ENCODE peak calls at places on chromosomes 4 and X, in eight cellular contexts. O is suprapubic skin; S is tibial artery; X is neuronal stem cell; H is mammary epithelial cell; W is CD8-positive, alpha-beta memory T cell; N is right cardiac atrium; I is fibroblast of lung. C is an unnamed sample.
A peak's percentile ranks its signal among the peaks of the same experiment; 100 is the strongest.

GRCh38 chr4:26330186-26330787 is 9.5 kb downstream of the RBPJ start:
- DNase-seq in S (no peak), W (no peak), O (no peak), H (peak; percentile 34), I (peak; percentile 73), N (no peak), X (no peak), C (no peak)

GRCh38 chrX:12076046-12076445 is 62.2 kb upstream of the FRMPD4 start:
- DNase-seq in H (peak; percentile 26), S (no peak), X (no peak), N (no peak), W (no peak), O (no peak), I (peak; percentile 10), C (no peak)

GRCh38 chr4:142549248-142549647 is 296.9 kb downstream of the INPP4B start:
- DNase-seq in H (peak; percentile 86), N (no peak), X (no peak), O (no peak), W (no peak), S (no peak), I (no peak), C (no peak)

GRCh38 chr4:144817081-144817480 is 171.1 kb downstream of the HHIP start:
- DNase-seq in H (no peak), O (no peak), I (no peak), S (no peak), W (no peak), N (no peak), X (no peak), C (no peak)

GRCh38 chrX:9466115-9466495 is 1.2 kb downstream of the TBL1X start:
- DNase-seq in I (peak; percentile 28), N (peak; percentile 44), O (peak; percentile 82), H (no peak), X (no peak), S (peak; percentile 81), W (no peak), C (peak; percentile 16)

GRCh38 chr4:23887989-23888388 is 1.9 kb downstream of the PPARGC1A start:
- DNase-seq in N (no peak), S (no peak), H (no peak), W (no peak), I (no peak), X (no peak), O (no peak), C (no peak)

GRCh38 chr4:90234916-90235547 is 107.8 kb downstream of the CCSER1 start:
- DNase-seq in S (no peak), I (no peak), H (no peak), O (no peak), W (no peak), N (peak; percentile 38), X (no peak), C (no peak)

GRCh38 chr4:154741877-154742851 is 1.6 kb upstream of the LRAT start:
- DNase-seq in X (peak; percentile 55), S (no peak), W (no peak), I (peak; percentile 34), O (no peak), N (no peak), H (no peak), C (no peak)

GRCh38 chrX:132615396-132616131 is 126.7 kb upstream of the MBNL3 start:
- DNase-seq in N (no peak), H (peak; percentile 37), I (peak; percentile 55), O (peak; percentile 60), W (peak; percentile 18), S (no peak), X (peak; percentile 32), C (peak; percentile 56)

GRCh38 chr4:70915048-70915815 is 13.1 kb downstream of the MOB1B start:
- DNase-seq in N (no peak), O (no peak), X (no peak), H (no peak), W (no peak), I (peak; percentile 54), S (no peak), C (no peak)

DNA sequence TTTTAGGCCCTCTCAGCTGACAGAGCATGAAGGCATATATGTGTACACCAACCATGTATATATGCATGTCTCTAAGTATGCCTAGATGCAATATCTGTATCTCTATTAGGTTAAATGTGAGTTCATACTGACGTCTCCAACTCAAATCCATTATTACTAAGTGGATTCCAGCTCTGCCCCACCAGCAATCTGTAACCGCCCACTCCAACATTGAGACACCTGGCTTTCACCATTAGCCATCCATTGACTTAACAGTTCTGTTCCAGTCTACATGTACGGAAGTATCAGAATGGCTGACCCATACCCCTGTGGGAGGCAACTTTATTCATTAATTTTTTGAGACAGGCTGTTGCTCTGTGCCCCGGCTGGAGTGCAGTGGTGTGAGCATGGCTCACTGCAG is 15.0 kb upstream of the SH3TC1 start:
- DNase-seq in S (no peak), N (no peak), W (no peak), I (no peak), X (no peak), H (no peak), O (no peak), C (no peak)
- H3K27ac ChIP-seq in S (no peak overlapping the region), N (no peak overlapping the region), W (no peak overlapping the region), I (peak overlapping the region; percentile 15), X (no peak overlapping the region), H (peak overlapping the region; percentile 89), O (peak overlapping the region; percentile 67), C (no peak overlapping the region)

GRCh38 chrX:140110081-140110650 is 144.8 kb upstream of the CXorf66 start:
- DNase-seq in O (no peak), W (no peak), I (no peak), N (no peak), H (no peak), S (no peak), X (no peak), C (no peak)
- H3K27ac ChIP-seq in O (no peak overlapping the region), W (no peak overlapping the region), I (no peak overlapping the region), N (no peak overlapping the region), H (no peak overlapping the region), S (no peak overlapping the region), X (no peak overlapping the region), C (no peak overlapping the region)

DNA sequence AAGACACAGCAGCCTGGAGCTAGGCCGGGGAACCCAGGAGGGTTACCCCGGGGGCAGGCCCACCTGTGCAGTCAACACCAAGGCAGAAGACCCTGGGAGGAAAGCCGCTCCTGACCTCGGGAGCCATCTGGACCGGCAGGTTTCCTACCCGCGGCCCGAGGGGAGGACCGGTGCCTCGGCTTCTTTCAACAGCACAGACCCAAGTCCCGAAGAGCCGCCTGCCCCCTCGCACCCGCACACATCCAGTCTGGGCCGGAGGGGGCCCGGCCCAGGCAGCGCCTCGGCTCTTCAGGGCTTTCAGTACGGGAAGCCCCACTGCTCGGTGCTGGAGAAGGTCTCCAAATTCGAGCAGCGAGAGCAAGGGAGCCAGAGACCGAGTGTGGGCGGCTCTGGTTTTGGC is 157.8 kb downstream of the SOWAHB start:
- DNase-seq in H (no peak), W (no peak), O (no peak), S (no peak), X (no peak), I (no peak), N (no peak), C (no peak)
- H3K27ac ChIP-seq in H (no peak overlapping the region), W (no peak overlapping the region), O (no peak overlapping the region), S (peak overlapping the region; percentile 76), X (no peak overlapping the region), I (no peak overlapping the region), N (no peak overlapping the region), C (no peak overlapping the region)

DNA sequence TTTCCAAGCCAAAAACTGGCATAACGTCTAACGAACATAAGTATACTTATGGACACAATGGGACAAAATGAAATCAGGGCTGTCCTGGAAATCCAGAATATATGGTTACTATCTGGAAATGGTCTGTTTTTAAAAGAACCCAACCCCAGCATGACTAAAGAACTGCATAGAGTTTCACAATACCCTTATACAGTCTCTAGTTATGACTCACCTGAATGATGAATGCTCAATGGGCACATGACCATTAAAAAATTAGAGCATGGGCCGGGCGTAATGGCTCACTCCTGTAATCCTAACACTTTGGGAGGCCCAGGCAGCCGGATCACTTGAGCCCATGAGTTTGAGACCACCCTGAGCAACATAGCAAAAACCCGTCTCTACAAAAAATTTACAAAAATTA is 31.8 kb downstream of the AMMECR1 start:
- DNase-seq in W (no peak), X (no peak), O (no peak), N (no peak), S (no peak), H (peak; percentile 83), I (peak; percentile 92), C (no peak)
- H3K27ac ChIP-seq in W (no peak overlapping the region), X (no peak overlapping the region), O (no peak overlapping the region), N (no peak overlapping the region), S (no peak overlapping the region), H (peak overlapping the region; percentile 95), I (peak overlapping the region; percentile 90), C (no peak overlapping the region)

GRCh38 chr4:7087036-7087435 is 19.2 kb upstream of the GRPEL1 start:
- DNase-seq in S (peak; percentile 33), N (no peak), W (no peak), H (no peak), X (no peak), O (no peak), I (no peak), C (no peak)

GRCh38 chr4:7089211-7089964 is 21.5 kb upstream of the GRPEL1 start:
- DNase-seq in O (no peak), I (no peak), X (no peak), S (peak; percentile 27), H (no peak), N (no peak), W (no peak), C (no peak)

GRCh38 chr4:7086384-7086783 is 18.5 kb upstream of the GRPEL1 start:
- DNase-seq in W (no peak), O (no peak), S (no peak), X (no peak), H (no peak), I (no peak), N (no peak), C (no peak)

DNA sequence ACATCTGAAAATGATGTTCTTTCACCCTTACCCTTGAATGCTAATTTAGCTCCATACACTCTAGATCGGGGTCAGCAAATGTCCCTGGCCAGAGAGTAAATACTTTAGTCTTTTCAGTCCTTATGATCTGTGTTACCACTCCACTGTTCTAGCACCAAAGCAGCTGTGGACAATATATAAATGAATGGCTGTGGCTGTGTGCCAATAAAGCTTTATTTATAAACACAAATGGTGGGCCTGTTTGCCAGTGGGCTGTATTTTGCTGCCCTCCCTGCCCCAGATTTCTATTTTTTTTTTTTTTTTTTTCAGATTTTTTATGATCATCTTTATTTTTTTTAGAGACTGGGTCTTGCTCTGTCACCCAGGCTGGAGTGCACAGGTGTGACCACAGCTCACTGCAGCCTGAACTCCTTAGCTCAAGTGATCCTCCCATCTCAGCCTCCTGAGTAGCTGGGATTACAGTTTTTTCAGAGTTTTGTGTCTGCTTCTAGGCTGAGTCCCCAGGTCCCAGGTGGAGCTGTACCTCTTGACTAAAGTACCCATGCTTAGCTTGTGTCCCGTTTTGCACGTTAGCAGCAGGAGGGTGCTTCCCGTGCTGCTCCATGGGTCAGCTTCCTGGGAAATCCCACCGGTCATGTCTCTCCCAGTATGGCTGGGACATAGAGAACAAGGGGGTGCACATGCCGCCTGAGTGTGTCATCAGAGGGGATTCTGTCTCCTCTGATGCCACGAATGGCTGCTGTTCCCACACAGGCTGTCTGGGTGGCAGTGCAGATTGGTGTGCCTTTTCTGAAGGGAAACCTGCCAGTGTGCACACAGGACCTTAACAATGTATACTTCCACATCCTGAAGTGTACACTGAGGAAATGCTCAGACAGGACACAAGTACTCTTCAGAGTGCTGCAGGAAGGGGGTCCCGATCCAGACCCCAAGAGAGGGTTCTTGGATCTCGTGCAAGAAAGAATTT is 16.0 kb upstream of the GRPEL1 start:
- DNase-seq in N (no peak), I (no peak), W (no peak), S (peak; percentile 37), O (no peak), H (no peak), X (no peak), C (no peak)
- H3K27ac ChIP-seq in N (no peak overlapping the region), I (no peak overlapping the region), W (no peak overlapping the region), S (no peak overlapping the region), O (no peak overlapping the region), H (no peak overlapping the region), X (no peak overlapping the region), C (no peak overlapping the region)